ENCODE peak calls at places on chromosomes 2 and 18, in six cellular contexts. E is IMR-90, B is adrenal gland, J is body of pancreas, T is breast epithelium, Z is Peyer's patch. U is an unnamed sample.
A peak's percentile ranks its signal among the peaks of the same experiment; 100 is the strongest.

GRCh38 chr2:43139996-43140621 is 86.3 kb downstream of the ZFP36L2 start:
- DNase-seq in E (no peak), B (no peak), J (no peak), T (no peak), Z (no peak), U (no peak)

GRCh38 chr2:120660056-120660694 is 75.5 kb upstream of the GLI2 start:
- DNase-seq in E (no peak), B (no peak), J (no peak), T (no peak), Z (no peak), U (no peak)

GRCh38 chr18:2547477-2548087 is 23.7 kb downstream of the METTL4 start:
- DNase-seq in E (peak; percentile 71), B (no peak), J (no peak), T (no peak), Z (no peak), U (no peak)

GRCh38 chr2:180970052-180970451 is 10.4 kb upstream of the UBE2E3 start:
- DNase-seq in E (no peak), B (no peak), J (no peak), T (no peak), Z (no peak), U (no peak)

GRCh38 chr2:37005118-37005868 is 39.0 kb upstream of the STRN start:
- DNase-seq in E (peak; percentile 23), B (no peak), J (no peak), T (no peak), Z (no peak), U (peak; percentile 2)

GRCh38 chr2:38528008-38528442 is 74.7 kb downstream of the HNRNPLL start:
- DNase-seq in E (peak; percentile 69), B (peak; percentile 60), J (no peak), T (no peak), Z (no peak), U (peak; percentile 30)

GRCh38 chr18:7830468-7830867 is 263.4 kb downstream of the PTPRM start:
- DNase-seq in E (no peak), B (no peak), J (no peak), T (no peak), Z (no peak), U (no peak)

GRCh38 chr2:228048838-228049490 is 132.5 kb downstream of the SPHKAP start:
- DNase-seq in E (peak; percentile 11), B (peak; percentile 18), J (peak; percentile 25), T (no peak), Z (no peak), U (no peak)

GRCh38 chr2:42116195-42117181 is 52.7 kb upstream of the EML4 start:
- DNase-seq in E (peak; percentile 70), B (no peak), J (no peak), T (no peak), Z (no peak), U (no peak)

GRCh38 chr2:217413193-217413592 is 553.3 kb upstream of the TNP1 start:
- DNase-seq in E (no peak), B (no peak), J (no peak), T (peak; percentile 54), Z (no peak), U (no peak)
- TF ChIP-seq POLR2A in E (no peak), B (no peak), J (no peak), T (no peak), Z (no peak), U (no peak)

GRCh38 chr2:86625096-86625495 is 1.4 kb upstream of the RNF103 start:
- DNase-seq in E (no peak), B (no peak), J (no peak), T (no peak), Z (no peak), U (no peak)

GRCh38 chr2:86621290-86621943 is 2.2 kb downstream of the RNF103 start:
- DNase-seq in E (peak; percentile 15), B (no peak), J (no peak), T (no peak), Z (no peak), U (no peak)

GRCh38 chr2:86622409-86622877 is 1.2 kb downstream of the RNF103 start:
- DNase-seq in E (peak; percentile 10), B (peak; percentile 46), J (peak; percentile 50), T (peak; percentile 41), Z (peak; percentile 39), U (no peak)

GRCh38 chr2:86623549-86624547 is at the start of gene RNF103:
- DNase-seq in E (peak; percentile 81), B (peak; percentile 95), J (peak; percentile 96), T (peak; percentile 93), Z (peak; percentile 98), U (peak; percentile 84)

GRCh38 chr2:86622878-86623548 is 652 bp downstream of the RNF103 start:
- DNase-seq in E (no peak), B (peak; percentile 52), J (peak; percentile 61), T (no peak), Z (peak; percentile 50), U (peak; percentile 42)
- TF ChIP-seq POLR2A in E (peak; percentile 57), B (no peak), J (peak; percentile 10), T (no peak), Z (no peak), U (peak; percentile 59)

GRCh38 chr2:96816127-96816835 is at the start of gene CNNM3:
- DNase-seq in E (peak; percentile 88), B (peak; percentile 96), J (peak; percentile 96), T (peak; percentile 94), Z (peak; percentile 97), U (peak; percentile 99)
- TF ChIP-seq POLR2A in E (no peak), B (peak; percentile 88), J (peak; percentile 75), T (no peak), Z (peak; percentile 79), U (peak; percentile 56)

GRCh38 chr2:88141952-88142351 is 14.1 kb upstream of the FABP1 start:
- DNase-seq in E (no peak), B (no peak), J (no peak), T (no peak), Z (no peak), U (no peak)

GRCh38 chr2:88139804-88140203 is 11.9 kb upstream of the FABP1 start:
- DNase-seq in E (no peak), B (no peak), J (no peak), T (no peak), Z (no peak), U (no peak)

GRCh38 chr2:88136817-88137216 is 9.0 kb upstream of the FABP1 start:
- DNase-seq in E (no peak), B (no peak), J (no peak), T (no peak), Z (no peak), U (no peak)

GRCh38 chr2:88137833-88138232 is 10.0 kb upstream of the FABP1 start:
- DNase-seq in E (no peak), B (no peak), J (no peak), T (no peak), Z (no peak), U (no peak)

DNA sequence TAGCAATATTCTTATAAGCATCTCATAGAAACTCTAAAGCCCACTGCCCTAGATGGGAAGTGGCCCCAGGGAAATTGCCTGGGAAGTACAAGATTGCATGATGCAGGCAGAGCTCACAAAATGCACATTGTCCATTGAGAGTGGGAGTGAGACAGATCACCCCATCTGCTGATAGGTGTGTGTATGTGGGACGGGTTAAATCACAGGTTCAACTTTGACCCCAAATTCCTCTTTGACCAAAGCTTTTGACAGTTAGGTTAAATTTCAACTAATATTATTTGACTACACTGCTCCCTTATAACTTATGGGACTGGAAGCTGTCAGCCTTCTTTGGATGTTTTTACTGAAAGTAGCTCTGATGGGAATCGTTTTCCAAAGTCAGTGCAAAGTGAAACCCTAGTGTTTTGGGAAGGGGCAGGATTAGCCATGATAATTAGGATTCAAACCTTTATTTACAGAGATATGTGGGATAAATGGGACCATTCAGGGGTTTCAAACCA is 11.4 kb upstream of the FABP1 start:
- DNase-seq in E (no peak), B (no peak), J (no peak), T (no peak), Z (no peak), U (no peak)
- TF ChIP-seq POLR2A in E (no peak), B (no peak), J (no peak), T (no peak), Z (no peak), U (no peak)

GRCh38 chr18:63155910-63156773 is 163.4 kb downstream of the BCL2 start:
- DNase-seq in E (no peak), B (no peak), J (no peak), T (no peak), Z (no peak), U (no peak)

GRCh38 chr18:63159590-63159989 is 160.0 kb downstream of the BCL2 start:
- DNase-seq in E (no peak), B (no peak), J (no peak), T (no peak), Z (no peak), U (no peak)

GRCh38 chr18:63158012-63158631 is 161.4 kb downstream of the BCL2 start:
- DNase-seq in E (no peak), B (no peak), J (no peak), T (no peak), Z (no peak), U (no peak)

GRCh38 chr18:63158676-63159291 is 160.8 kb downstream of the BCL2 start:
- DNase-seq in E (no peak), B (no peak), J (no peak), T (no peak), Z (no peak), U (no peak)

GRCh38 chr18:63157293-63158011 is 162.1 kb downstream of the BCL2 start:
- DNase-seq in E (no peak), B (no peak), J (no peak), T (no peak), Z (peak; percentile 57), U (no peak)
- TF ChIP-seq POLR2A in E (no peak), B (no peak), J (no peak), T (no peak), Z (no peak), U (peak; percentile 56)